ENCODE peak calls at places on chromosomes 3 and 15, in four cellular contexts. Z is A549, A is transverse colon, P is breast epithelium. E is an unnamed sample.

GRCh38 chr3:33716227-33716626 is 1.8 kb downstream of the CLASP2 start:
- DNase-seq in Z (no peak), A (no peak), P (no peak), E (peak; percentile 14)

GRCh38 chr3:131796558-131796957 is 238.3 kb downstream of the CPNE4 start:
- DNase-seq in Z (no peak), A (no peak), P (no peak), E (no peak)

GRCh38 chr3:166444336-166444735 is 607.1 kb upstream of the BCHE start:
- DNase-seq in Z (no peak), A (no peak), P (no peak), E (no peak)

GRCh38 chr3:12724794-12725193 is 34.3 kb downstream of the TMEM40 start:
- DNase-seq in Z (peak; percentile 26), A (no peak), P (no peak), E (no peak)

GRCh38 chr3:133574260-133574881 is 885 bp downstream of the CDV3 start:
- DNase-seq in Z (peak; percentile 39), A (peak; percentile 80), P (peak; percentile 48), E (no peak)

GRCh38 chr15:88269371-88270062 is 13.0 kb upstream of the NTRK3 start:
- DNase-seq in Z (no peak), A (no peak), P (no peak), E (no peak)

GRCh38 chr3:108441081-108441507 is 69.3 kb downstream of the MYH15 start:
- DNase-seq in Z (no peak), A (no peak), P (no peak), E (no peak)

GRCh38 chr3:170961616-170962400 is 53.4 kb upstream of the EIF5A2 start:
- DNase-seq in Z (peak; percentile 33), A (no peak), P (no peak), E (peak; percentile 66)

GRCh38 chr3:159923961-159924360 is 64.7 kb upstream of the IL12A start:
- DNase-seq in Z (no peak), A (no peak), P (no peak), E (no peak)

GRCh38 chr3:17301271-17301670 is 416.5 kb downstream of the PLCL2 start:
- DNase-seq in Z (no peak), A (no peak), P (no peak), E (no peak)

GRCh38 chr15:78796510-78796909 is 14.8 kb downstream of the ADAMTS7 start:
- DNase-seq in Z (no peak), A (no peak), P (no peak), E (no peak)

GRCh38 chr3:52527732-52528595 is 5.7 kb downstream of the NT5DC2 start:
- DNase-seq in Z (no peak), A (peak; percentile 6), P (no peak), E (no peak)

GRCh38 chr3:67082533-67083024 is 84.5 kb downstream of the KBTBD8 start:
- DNase-seq in Z (no peak), A (no peak), P (no peak), E (no peak)

GRCh38 chr3:10391391-10391790 is 70.5 kb upstream of the SEC13 start:
- DNase-seq in Z (no peak), A (no peak), P (no peak), E (peak; percentile 28)

GRCh38 chr3:106333911-106334618 is 465.3 kb upstream of the CBLB start:
- DNase-seq in Z (no peak), A (no peak), P (no peak), E (no peak)

GRCh38 chr15:65099336-65099735 is 15.7 kb downstream of the UBAP1L start:
- DNase-seq in Z (no peak), A (no peak), P (no peak), E (no peak)

GRCh38 chr15:98580577-98580976 is 67.8 kb upstream of the IGF1R start:
- DNase-seq in Z (no peak), A (no peak), P (no peak), E (no peak)

GRCh38 chr15:31390777-31391486 is 64.3 kb downstream of the KLF13 start:
- DNase-seq in Z (no peak), A (no peak), P (peak; percentile 15), E (no peak)

GRCh38 chr3:95297586-95297985 is 1234.7 kb downstream of the NSUN3 start:
- DNase-seq in Z (no peak), A (no peak), P (no peak), E (no peak)

GRCh38 chr3:196217307-196218154 is 1.2 kb downstream of the SLC51A start:
- DNase-seq in Z (no peak), A (no peak), P (no peak), E (no peak)

GRCh38 chr3:67384790-67385397 is 269.5 kb downstream of the SUCLG2 start:
- DNase-seq in Z (peak; percentile 57), A (no peak), P (no peak), E (peak; percentile 67)

GRCh38 chr3:24316887-24317383 is 177.7 kb downstream of the THRB start:
- DNase-seq in Z (no peak), A (peak; percentile 68), P (no peak), E (no peak)
- TF ChIP-seq POLR2A in Z (no peak), A (no peak), P (no peak), E (no peak)

GRCh38 chr3:48898383-48899234 is at the start of gene SLC25A20:
- DNase-seq in Z (peak; percentile 87), A (peak; percentile 98), P (peak; percentile 66), E (peak; percentile 93)
- TF ChIP-seq POLR2A in Z (no peak), A (peak; percentile 63), P (no peak), E (peak; percentile 65)

GRCh38 chr15:74857082-74857655 is 14.2 kb upstream of the ULK3 start:
- DNase-seq in Z (no peak), A (peak; percentile 70), P (no peak), E (peak; percentile 17)
- TF ChIP-seq POLR2A in Z (no peak), A (no peak), P (no peak), E (no peak)

DNA sequence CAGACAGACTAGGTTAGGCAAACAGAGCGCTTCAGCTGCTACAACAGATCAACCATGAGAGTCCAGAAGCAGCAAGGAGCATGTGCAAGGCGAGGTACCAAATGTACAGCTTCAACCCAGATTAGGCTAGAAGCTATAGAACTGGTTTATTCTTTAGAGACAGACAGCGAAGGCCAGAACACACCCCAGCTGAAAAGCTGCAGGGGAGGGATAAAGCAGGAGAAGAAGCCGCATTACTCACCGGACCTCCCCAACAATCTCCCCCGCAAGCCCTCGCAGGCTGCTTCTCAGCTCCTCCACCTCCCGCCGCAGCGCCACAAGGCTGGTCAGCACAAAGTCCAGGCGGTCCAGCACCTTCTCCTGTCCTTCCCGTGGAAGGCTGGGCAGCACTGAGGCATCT is 3.3 kb downstream of the RMDN3 start:
- DNase-seq in Z (no peak), A (no peak), P (no peak), E (no peak)
- TF ChIP-seq POLR2A in Z (no peak), A (no peak), P (no peak), E (no peak)

GRCh38 chr3:152268501-152269422 is at the start of gene MBNL1:
- DNase-seq in Z (peak; percentile 88), A (peak; percentile 89), P (peak; percentile 79), E (peak; percentile 95)
- TF ChIP-seq POLR2A in Z (peak; percentile 87), A (peak; percentile 81), P (no peak), E (peak; percentile 79)

GRCh38 chr3:14948609-14949038 is 1.2 kb downstream of the NR2C2 start:
- DNase-seq in Z (peak; percentile 21), A (no peak), P (no peak), E (no peak)

GRCh38 chr3:14947886-14948608 is 664 bp downstream of the NR2C2 start:
- DNase-seq in Z (peak; percentile 97), A (peak; percentile 98), P (peak; percentile 96), E (peak; percentile 98)

GRCh38 chr3:14949126-14949525 is 1.7 kb downstream of the NR2C2 start:
- DNase-seq in Z (no peak), A (no peak), P (no peak), E (no peak)

GRCh38 chr3:14946749-14947104 is 656 bp upstream of the NR2C2 start:
- DNase-seq in Z (no peak), A (no peak), P (no peak), E (no peak)

GRCh38 chr3:14947105-14947885 is at the start of gene NR2C2:
- DNase-seq in Z (peak; percentile 85), A (peak; percentile 91), P (peak; percentile 78), E (peak; percentile 90)
- TF ChIP-seq POLR2A in Z (peak; percentile 83), A (peak; percentile 91), P (no peak), E (peak; percentile 94)

GRCh38 chr3:141431411-141432378 is 55.1 kb upstream of the RASA2 start:
- DNase-seq in Z (no peak), A (no peak), P (no peak), E (no peak)
- TF ChIP-seq POLR2A in Z (no peak), A (peak; percentile 25), P (no peak), E (no peak)

GRCh38 chr15:66293419-66294156 is at the start of gene DIS3L:
- DNase-seq in Z (peak; percentile 82), A (peak; percentile 75), P (no peak), E (peak; percentile 83)
- TF ChIP-seq POLR2A in Z (peak; percentile 84), A (peak; percentile 25), P (no peak), E (peak; percentile 58)

GRCh38 chr3:188946837-188947236 is 224.9 kb upstream of the TPRG1 start:
- DNase-seq in Z (no peak), A (no peak), P (no peak), E (no peak)
- TF ChIP-seq POLR2A in Z (no peak), A (no peak), P (no peak), E (no peak)